ENCODE peak calls at places on chromosomes 11 and 22, in ten cellular contexts. Z, B, D, A, M, S, H, I, T and U are unnamed samples.
A peak's percentile ranks its signal among the peaks of the same experiment; 100 is the strongest.

GRCh38 chr22:41830174-41830573 is 2.7 kb upstream of the SREBF2 start:
- DNase-seq in D (no peak), I (no peak), T (no peak), M (no peak), S (no peak), A (no peak), Z (no peak), B (no peak), H (no peak), U (no peak)

GRCh38 chr11:73267921-73268540 is 4.1 kb upstream of the P2RY6 start:
- DNase-seq in B (no peak), D (no peak), M (no peak), H (no peak), A (no peak), Z (no peak), I (no peak), S (no peak), T (no peak), U (no peak)

GRCh38 chr11:131685906-131686305 is 315.5 kb downstream of the NTM start:
- DNase-seq in S (no peak), D (no peak), H (no peak), A (no peak), M (no peak), I (no peak), T (no peak), B (no peak), Z (no peak), U (no peak)

GRCh38 chr11:2331404-2331803 is 29.6 kb downstream of the TSPAN32 start:
- DNase-seq in A (no peak), H (no peak), M (no peak), S (no peak), I (no peak), D (no peak), B (no peak), T (no peak), Z (no peak), U (no peak)

GRCh38 chr22:30280495-30280894 is 8.8 kb downstream of the CASTOR1 start:
- DNase-seq in I (peak; percentile 27), S (no peak), M (no peak), D (peak; percentile 77), B (no peak), Z (no peak), T (no peak), A (no peak), H (no peak), U (no peak)

GRCh38 chr22:50314455-50315288 is 7.2 kb upstream of the PLXNB2 start:
- DNase-seq in B (peak; percentile 54), M (peak; percentile 91), H (peak; percentile 57), I (no peak), D (no peak), S (no peak), A (peak; percentile 61), T (no peak), Z (no peak), U (peak; percentile 76)

GRCh38 chr22:16803255-16803917 is 21.8 kb downstream of the XKR3 start:
- DNase-seq in D (no peak), B (no peak), T (no peak), H (no peak), A (no peak), S (no peak), Z (no peak), M (no peak), I (no peak), U (no peak)

GRCh38 chr22:30205281-30206115 is 41.1 kb downstream of the LIF start:
- DNase-seq in Z (peak; percentile 72), M (no peak), H (peak; percentile 76), D (peak; percentile 100), B (no peak), I (peak; percentile 71), S (peak; percentile 97), A (no peak), T (peak; percentile 99), U (peak; percentile 73)

GRCh38 chr11:129373489-129373953 is 2.1 kb upstream of the BARX2 start:
- DNase-seq in B (no peak), D (no peak), I (peak; percentile 34), A (no peak), T (no peak), H (no peak), M (no peak), S (no peak), Z (no peak), U (no peak)

GRCh38 chr11:71267807-71268421 is 15.5 kb upstream of the SHANK2 start:
- DNase-seq in T (no peak), M (no peak), A (no peak), I (no peak), B (no peak), D (no peak), S (no peak), Z (no peak), H (no peak), U (no peak)

GRCh38 chr11:1567052-1567720 is 4.9 kb downstream of the DUSP8 start:
- DNase-seq in D (no peak), A (no peak), I (no peak), B (no peak), H (no peak), T (no peak), Z (no peak), M (no peak), S (no peak), U (no peak)

GRCh38 chr11:44320289-44320973 is 10.5 kb upstream of the ALX4 start:
- DNase-seq in D (no peak), I (no peak), B (no peak), Z (no peak), M (no peak), H (no peak), S (no peak), A (no peak), T (no peak), U (no peak)

GRCh38 chr11:69863544-69864200 is 44.5 kb upstream of the FGF3 start:
- DNase-seq in D (no peak), B (no peak), M (no peak), S (no peak), Z (no peak), I (no peak), A (no peak), T (no peak), H (no peak), U (no peak)